ENCODE peak calls at places on chromosomes 7 and 10, in ten cellular contexts. C, T, U, I, Z, A, R, G, M and E are unnamed samples.

GRCh38 chr7:24304494-24305095 is 20.6 kb downstream of the NPY start:
- DNase-seq in Z (no peak), C (no peak), G (no peak), R (no peak), U (no peak), A (no peak), M (no peak), I (no peak), T (no peak), E (no peak)

GRCh38 chr7:127391591-127392181 is 822 bp downstream of the ZNF800 start:
- DNase-seq in U (no peak), Z (peak), T (no peak), G (no peak), C (no peak), I (peak), A (no peak), R (peak), M (peak), E (peak)

GRCh38 chr7:137987968-137988367 is 13.9 kb downstream of the CREB3L2 start:
- DNase-seq in R (no peak), T (no peak), G (no peak), C (no peak), I (no peak), A (no peak), U (no peak), M (no peak), Z (peak), E (no peak)

GRCh38 chr10:119087271-119087897 is 6.8 kb upstream of the EIF3A start:
- DNase-seq in T (no peak), Z (no peak), A (peak), I (no peak), C (no peak), G (no peak), U (no peak), R (no peak), M (no peak), E (no peak)

GRCh38 chr10:71260622-71261325 is 48.4 kb downstream of the UNC5B start:
- DNase-seq in M (no peak), Z (no peak), U (no peak), A (no peak), C (no peak), G (no peak), I (peak), R (no peak), T (no peak), E (no peak)

GRCh38 chr10:133130602-133131001 is 29.4 kb upstream of the KNDC1 start:
- DNase-seq in U (no peak), I (no peak), A (peak), G (no peak), C (no peak), T (no peak), M (no peak), R (no peak), Z (no peak), E (no peak)

GRCh38 chr7:41559426-41559825 is 143.5 kb downstream of the INHBA start:
- DNase-seq in U (no peak), Z (no peak), C (no peak), A (no peak), M (no peak), R (no peak), I (peak), G (no peak), T (no peak), E (no peak)

GRCh38 chr7:90383422-90383821 is 19.8 kb upstream of the CLDN12 start:
- DNase-seq in C (peak), G (no peak), T (no peak), M (no peak), A (no peak), Z (no peak), R (peak), I (peak), U (no peak), E (no peak)

GRCh38 chr7:94562525-94562924 is 52.9 kb downstream of the CASD1 start:
- DNase-seq in U (no peak), R (peak), G (no peak), M (no peak), I (no peak), T (no peak), A (no peak), C (no peak), Z (no peak), E (no peak)

GRCh38 chr10:96317067-96317833 is 13.0 kb downstream of the DNTT start:
- DNase-seq in U (no peak), R (no peak), M (no peak), C (no peak), T (no peak), I (no peak), Z (no peak), G (no peak), A (no peak), E (no peak)

GRCh38 chr10:88117227-88117626 is 253.8 kb downstream of the PTEN start:
- DNase-seq in M (no peak), C (no peak), I (peak), Z (no peak), R (no peak), U (no peak), G (no peak), A (no peak), T (no peak), E (no peak)

GRCh38 chr7:2757904-2758672 is 70.1 kb downstream of the AMZ1 start:
- DNase-seq in R (peak), Z (peak), U (peak), G (no peak), I (peak), A (peak), M (peak), C (peak), T (no peak), E (no peak)

GRCh38 chr10:48526371-48526821 is 78.5 kb downstream of the ARHGAP22 start:
- DNase-seq in G (no peak), Z (no peak), R (peak), U (no peak), C (no peak), A (no peak), T (no peak), M (no peak), I (peak), E (no peak)

GRCh38 chr7:133293390-133294110 is 40.7 kb downstream of the EXOC4 start:
- DNase-seq in U (no peak), M (no peak), I (no peak), A (no peak), C (no peak), R (no peak), Z (no peak), G (no peak), T (no peak), E (no peak)

GRCh38 chr7:135260930-135261721 is 27.5 kb downstream of the STRA8 start:
- DNase-seq in Z (no peak), G (no peak), M (no peak), C (no peak), A (peak), I (peak), R (peak), T (no peak), U (no peak), E (no peak)

GRCh38 chr7:150964593-150965111 is 13.5 kb downstream of the KCNH2 start:
- DNase-seq in R (no peak), C (no peak), T (peak), M (peak), Z (peak), I (no peak), U (peak), A (peak), G (no peak), E (no peak)

GRCh38 chr7:151299530-151299929 is 42.1 kb upstream of the NUB1 start:
- DNase-seq in A (no peak), Z (no peak), C (no peak), U (no peak), G (no peak), T (no peak), I (no peak), R (no peak), M (no peak), E (no peak)

GRCh38 chr7:82594665-82595064 is 151.1 kb upstream of the CACNA2D1 start:
- DNase-seq in R (peak), M (no peak), C (no peak), I (no peak), G (no peak), U (no peak), A (no peak), T (no peak), Z (no peak), E (no peak)

GRCh38 chr7:100825760-100826545 is 1.4 kb downstream of the EPHB4 start:
- DNase-seq in M (no peak), U (no peak), A (no peak), G (no peak), I (peak), Z (no peak), R (peak), T (no peak), C (no peak), E (no peak)

GRCh38 chr10:6069101-6069931 is 7.1 kb upstream of the IL2RA start:
- DNase-seq in U (no peak), Z (no peak), I (peak), C (no peak), R (peak), M (no peak), A (peak), G (no peak), T (no peak), E (no peak)

GRCh38 chr7:106462365-106462859 is 177.6 kb upstream of the NAMPT start:
- DNase-seq in Z (no peak), I (peak), M (no peak), R (peak), G (no peak), T (no peak), A (no peak), C (peak), U (no peak), E (no peak)

GRCh38 chr10:101939273-101939635 is 95.7 kb upstream of the KCNIP2 start:
- DNase-seq in I (peak), R (peak), U (no peak), A (no peak), T (no peak), Z (no peak), G (no peak), M (peak), C (peak), E (no peak)

GRCh38 chr7:32088336-32088975 is 18.2 kb upstream of the PDE1C start:
- DNase-seq in R (no peak), U (peak), A (no peak), T (no peak), G (no peak), Z (no peak), I (peak), C (no peak), M (no peak), E (no peak)

GRCh38 chr7:55441668-55442305 is 76.7 kb downstream of the LANCL2 start:
- DNase-seq in I (peak), R (no peak), U (no peak), M (no peak), G (no peak), T (no peak), C (no peak), A (no peak), Z (no peak), E (no peak)

GRCh38 chr7:108204281-108204796 is 74.2 kb upstream of the LAMB4 start:
- DNase-seq in I (no peak), G (no peak), C (no peak), T (no peak), M (no peak), R (no peak), A (no peak), U (peak), Z (no peak), E (no peak)

GRCh38 chr10:11527700-11528255 is 83.7 kb downstream of the USP6NL start:
- DNase-seq in G (no peak), R (peak), Z (no peak), T (no peak), I (no peak), C (no peak), A (no peak), M (no peak), U (no peak), E (no peak)

GRCh38 chr10:11530806-11531205 is 80.6 kb downstream of the USP6NL start:
- DNase-seq in A (no peak), C (no peak), R (no peak), M (no peak), G (no peak), I (no peak), Z (no peak), T (no peak), U (no peak), E (no peak)

GRCh38 chr10:11529276-11529675 is 82.2 kb downstream of the USP6NL start:
- DNase-seq in M (no peak), T (no peak), C (no peak), G (no peak), Z (no peak), U (no peak), R (no peak), I (no peak), A (no peak), E (no peak)

GRCh38 chr10:11527068-11527467 is 84.4 kb downstream of the USP6NL start:
- DNase-seq in G (no peak), M (no peak), T (no peak), C (no peak), I (no peak), Z (no peak), U (no peak), R (no peak), A (no peak), E (no peak)

GRCh38 chr10:11528286-11528685 is 83.2 kb downstream of the USP6NL start:
- DNase-seq in Z (no peak), G (no peak), A (no peak), T (no peak), C (no peak), I (no peak), R (no peak), M (no peak), U (no peak), E (no peak)
- H3K4me3 ChIP-seq in Z (no peak), G (peak), A (no peak), T (no peak), C (no peak), I (peak), R (no peak), M (no peak), U (no peak), E (no peak)

GRCh38 chr10:15796098-15796759 is 64.1 kb downstream of the MINDY3 start:
- DNase-seq in U (no peak), A (no peak), T (no peak), I (no peak), C (no peak), M (no peak), G (no peak), R (no peak), Z (no peak), E (no peak)

GRCh38 chr10:15796762-15797161 is 63.5 kb downstream of the MINDY3 start:
- DNase-seq in A (no peak), T (no peak), Z (no peak), G (no peak), C (no peak), I (no peak), M (no peak), R (no peak), U (no peak), E (no peak)

GRCh38 chr10:15794569-15794968 is 65.7 kb downstream of the MINDY3 start:
- DNase-seq in Z (no peak), G (no peak), M (no peak), C (no peak), T (no peak), U (no peak), R (no peak), I (no peak), A (no peak), E (no peak)

GRCh38 chr10:15793664-15794063 is 66.6 kb downstream of the MINDY3 start:
- DNase-seq in U (no peak), M (no peak), C (no peak), I (no peak), Z (no peak), T (no peak), A (no peak), G (no peak), R (no peak), E (no peak)

GRCh38 chr10:15795000-15795792 is 65.1 kb downstream of the MINDY3 start:
- DNase-seq in R (no peak), A (no peak), U (no peak), I (no peak), M (no peak), G (no peak), C (no peak), Z (no peak), T (no peak), E (no peak)
- H3K27ac ChIP-seq in R (no peak), A (peak), U (no peak), I (no peak), M (no peak), G (peak), C (no peak), Z (peak), T (no peak), E (no peak)

DNA sequence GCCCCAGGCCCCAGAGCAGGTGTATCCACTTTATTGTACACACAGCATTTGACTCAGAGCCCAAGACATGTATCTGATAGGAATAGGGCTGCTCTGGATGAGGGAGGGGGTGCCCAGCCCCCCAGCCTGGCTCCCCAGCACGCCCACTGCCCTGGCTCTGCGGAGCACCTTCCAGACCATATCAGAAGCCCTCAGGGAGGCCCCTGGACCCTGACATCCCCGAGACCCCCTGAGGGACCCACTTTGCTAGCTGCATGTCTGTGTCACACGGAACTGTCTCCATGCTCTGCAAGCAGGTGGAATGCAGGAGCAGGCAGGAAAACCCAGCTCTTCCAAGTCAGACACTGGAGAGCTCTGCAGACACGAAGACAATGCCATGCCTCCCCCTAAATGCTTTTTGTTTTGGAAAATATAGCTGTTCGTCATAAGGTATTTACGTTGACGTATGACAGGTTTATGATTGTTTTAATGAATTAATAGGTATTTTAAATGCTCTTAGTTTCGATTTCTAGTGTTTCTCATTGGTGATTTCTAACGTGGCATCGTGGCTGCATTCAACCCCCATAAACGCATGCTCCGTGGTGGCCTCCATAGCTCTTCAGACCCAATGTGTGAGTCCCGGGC is 92.8 kb upstream of the INSIG1 start:
- DNase-seq in C (no peak), T (no peak), M (no peak), I (no peak), A (peak), G (no peak), R (no peak), U (no peak), Z (no peak), E (no peak)
- H3K4me3 ChIP-seq in C (peak), T (no peak), M (no peak), I (no peak), A (peak), G (peak), R (no peak), U (peak), Z (no peak), E (no peak)

GRCh38 chr10:126723226-126723625 is 52.7 kb upstream of the C10orf90 start:
- DNase-seq in C (no peak), M (no peak), I (no peak), A (no peak), R (no peak), Z (no peak), G (no peak), T (no peak), U (no peak), E (no peak)

DNA sequence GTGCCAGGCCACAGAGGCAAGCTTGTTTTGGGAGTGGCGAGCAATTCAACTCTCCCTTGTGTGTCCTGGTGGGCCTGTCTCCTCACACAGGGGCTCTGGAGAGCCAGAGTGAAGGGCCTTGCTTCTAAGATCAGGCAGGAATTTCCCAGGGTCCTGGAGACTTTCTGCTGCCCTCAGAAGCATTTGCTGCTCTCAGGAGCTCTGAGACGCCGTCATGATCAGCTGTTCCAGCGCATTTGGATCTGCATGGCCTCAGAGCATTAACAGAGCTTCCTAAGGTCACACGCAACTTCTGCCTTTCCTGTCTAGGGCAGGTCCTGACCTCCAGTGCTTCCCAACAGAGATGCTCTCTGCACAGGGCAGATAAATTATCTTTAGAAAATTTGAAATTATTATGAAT is 52.2 kb upstream of the C10orf90 start:
- DNase-seq in G (no peak), T (no peak), I (no peak), U (no peak), A (no peak), Z (no peak), M (no peak), R (no peak), C (no peak), E (no peak)
- H3K27ac ChIP-seq in G (no peak), T (no peak), I (no peak), U (no peak), A (no peak), Z (no peak), M (no peak), R (no peak), C (no peak), E (no peak)